ENCODE peak calls at places on chromosomes 2 and 18, in six cellular contexts. C, L, J, H, I and W are unnamed samples.

GRCh38 chr18:3069671-3070433 is 56.9 kb upstream of the LPIN2 start:
- DNase-seq in C (no peak), L (no peak), J (no peak), H (no peak), I (no peak), W (no peak)

GRCh38 chr2:234630676-234631350 is 133.9 kb upstream of the ARL4C start:
- DNase-seq in C (peak; percentile 43), L (peak; percentile 53), J (no peak), H (no peak), I (no peak), W (no peak)

GRCh38 chr2:79585701-79586428 is 73.0 kb downstream of the CTNNA2 start:
- DNase-seq in C (peak; percentile 10), L (no peak), J (peak; percentile 37), H (no peak), I (no peak), W (no peak)

GRCh38 chr18:79169958-79170555 is 100.9 kb downstream of the ATP9B start:
- DNase-seq in C (peak; percentile 35), L (no peak), J (no peak), H (no peak), I (no peak), W (no peak)

GRCh38 chr2:76599732-76600368 is 889.1 kb upstream of the GCFC2 start:
- DNase-seq in C (peak; percentile 67), L (peak; percentile 72), J (peak; percentile 95), H (peak; percentile 71), I (peak; percentile 77), W (peak; percentile 89)

GRCh38 chr2:52416340-52416739 is 1351.3 kb upstream of the CHAC2 start:
- DNase-seq in C (peak; percentile 33), L (no peak), J (peak; percentile 43), H (no peak), I (no peak), W (no peak)

GRCh38 chr2:176172007-176172747 is 15.1 kb downstream of the HOXD3 start:
- DNase-seq in C (no peak), L (no peak), J (peak; percentile 32), H (no peak), I (no peak), W (no peak)

GRCh38 chr2:85743304-85743978 is 10.3 kb upstream of the ATOH8 start:
- DNase-seq in C (peak; percentile 70), L (no peak), J (no peak), H (no peak), I (no peak), W (no peak)

GRCh38 chr2:70890469-70891065 is 45.1 kb upstream of the ATP6V1B1 start:
- DNase-seq in C (no peak), L (no peak), J (no peak), H (no peak), I (no peak), W (no peak)

GRCh38 chr2:40160730-40161129 is 291.2 kb downstream of the SLC8A1 start:
- DNase-seq in C (peak; percentile 45), L (no peak), J (no peak), H (no peak), I (no peak), W (no peak)

GRCh38 chr2:19045151-19045550 is 313.3 kb downstream of the OSR1 start:
- DNase-seq in C (no peak), L (no peak), J (no peak), H (no peak), I (no peak), W (no peak)

GRCh38 chr18:28124239-28125029 is 52.5 kb downstream of the CDH2 start:
- DNase-seq in C (no peak), L (no peak), J (no peak), H (no peak), I (no peak), W (no peak)

GRCh38 chr18:45993441-45993840 is 26.3 kb upstream of the EPG5 start:
- DNase-seq in C (peak; percentile 91), L (peak; percentile 51), J (peak; percentile 22), H (no peak), I (no peak), W (no peak)

GRCh38 chr2:216170362-216170761 is 61.2 kb downstream of the XRCC5 start:
- DNase-seq in C (no peak), L (no peak), J (no peak), H (no peak), I (no peak), W (no peak)

GRCh38 chr2:157744571-157745076 is 116.0 kb upstream of the ACVR1C start:
- DNase-seq in C (no peak), L (peak; percentile 75), J (no peak), H (no peak), I (no peak), W (no peak)

GRCh38 chr2:26757873-26758789 is 6.0 kb upstream of the SLC35F6 start:
- DNase-seq in C (peak; percentile 99), L (peak; percentile 94), J (peak; percentile 99), H (no peak), I (no peak), W (peak; percentile 85)

GRCh38 chr18:13376298-13376840 is 157.8 kb downstream of the LDLRAD4 start:
- DNase-seq in C (no peak), L (no peak), J (no peak), H (no peak), I (no peak), W (no peak)

GRCh38 chr2:49225126-49225525 is 70.8 kb upstream of the FSHR start:
- DNase-seq in C (no peak), L (no peak), J (no peak), H (no peak), I (no peak), W (no peak)

GRCh38 chr2:125168442-125168841 is 1143.4 kb downstream of the CNTNAP5 start:
- DNase-seq in C (no peak), L (no peak), J (no peak), H (no peak), I (no peak), W (no peak)

GRCh38 chr18:22221350-22221749 is 52.0 kb downstream of the GATA6 start:
- DNase-seq in C (no peak), L (no peak), J (no peak), H (no peak), I (no peak), W (no peak)

DNA sequence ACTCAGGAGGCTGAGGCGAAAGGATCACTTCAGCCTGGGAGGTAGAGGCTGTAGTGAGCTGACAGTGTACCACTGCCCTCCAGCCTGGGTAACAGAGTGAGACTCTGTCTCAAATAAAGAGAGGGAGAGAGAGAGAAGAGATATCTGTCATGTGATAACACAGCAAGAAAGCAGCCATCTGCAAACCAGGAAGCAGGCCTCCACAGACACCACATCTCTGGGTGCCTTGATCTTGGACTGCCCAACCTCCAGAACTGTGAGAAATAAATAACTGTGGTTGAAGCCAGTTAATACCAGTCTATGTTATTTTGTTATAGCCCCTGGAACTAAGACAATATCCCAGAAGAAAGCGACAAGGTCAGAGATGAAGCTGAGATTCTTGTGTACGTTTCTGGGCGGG is 2.6 kb upstream of the CCDC68 start:
- DNase-seq in C (no peak), L (no peak), J (no peak), H (no peak), I (no peak), W (no peak)
- H3K4ac ChIP-seq in C (peak overlapping the region; percentile 84), L (no peak overlapping the region), J (no peak overlapping the region), H (no peak overlapping the region), I (no peak overlapping the region), W (no peak overlapping the region)

GRCh38 chr2:66437055-66437454 is 2.1 kb downstream of the MEIS1 start:
- DNase-seq in C (no peak), L (no peak), J (no peak), H (no peak), I (no peak), W (no peak)

GRCh38 chr2:66439291-66440010 is 4.5 kb downstream of the MEIS1 start:
- DNase-seq in C (no peak), L (no peak), J (peak; percentile 67), H (no peak), I (no peak), W (peak; percentile 56)

GRCh38 chr2:66437601-66438497 is 2.9 kb downstream of the MEIS1 start:
- DNase-seq in C (no peak), L (no peak), J (peak; percentile 50), H (no peak), I (no peak), W (no peak)

GRCh38 chr2:66440011-66440542 is 5.2 kb downstream of the MEIS1 start:
- DNase-seq in C (no peak), L (no peak), J (peak; percentile 34), H (no peak), I (no peak), W (no peak)

DNA sequence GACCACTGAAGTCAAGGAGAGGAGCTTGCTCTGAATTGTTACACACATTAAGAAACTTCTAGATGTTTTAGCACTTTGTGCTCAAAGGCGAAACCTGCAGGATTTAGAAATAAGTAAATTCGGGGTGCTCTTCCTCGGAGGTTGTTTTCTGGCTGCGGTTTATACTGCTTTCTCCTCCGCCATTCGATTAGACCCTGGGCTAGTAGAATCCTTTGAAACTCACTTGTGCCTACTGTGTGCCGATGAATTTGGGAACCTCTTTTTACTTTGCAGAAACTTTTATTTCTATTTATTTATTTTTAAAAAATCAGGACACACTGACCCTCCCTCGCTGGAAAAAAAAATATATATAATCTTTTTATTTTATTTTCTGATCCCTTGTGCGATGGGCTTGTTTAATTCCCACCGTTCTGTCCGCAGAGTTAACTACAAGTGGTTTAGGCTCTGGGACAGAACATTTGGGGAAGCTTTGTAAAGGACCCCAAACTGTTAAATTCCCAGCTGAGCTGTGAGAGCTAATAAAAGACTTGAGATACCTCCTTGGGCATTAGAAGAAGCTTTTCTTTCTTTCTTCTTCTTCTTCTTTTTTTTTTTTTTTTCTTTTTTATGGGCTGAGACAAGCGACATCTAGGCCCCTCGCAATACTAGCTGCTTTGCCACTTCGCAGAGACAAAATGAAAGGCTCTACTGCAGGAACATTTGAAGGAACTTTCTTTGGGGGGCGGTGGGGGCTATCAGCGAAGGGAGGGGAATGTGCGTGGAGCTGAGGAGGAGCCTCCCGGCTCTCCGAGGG is 3.8 kb downstream of the MEIS1 start:
- DNase-seq in C (no peak), L (no peak), J (no peak), H (no peak), I (no peak), W (no peak)
- H3K4ac ChIP-seq in C (peak overlapping the region; percentile 97), L (peak overlapping the region; percentile 99), J (no peak overlapping the region), H (no peak overlapping the region), I (no peak overlapping the region), W (no peak overlapping the region)

GRCh38 chr2:236754234-236754924 is 184.8 kb downstream of the ACKR3 start:
- DNase-seq in C (no peak), L (no peak), J (no peak), H (no peak), I (no peak), W (no peak)
- H3K4ac ChIP-seq in C (no peak overlapping the region), L (no peak overlapping the region), J (no peak overlapping the region), H (no peak overlapping the region), I (no peak overlapping the region), W (no peak overlapping the region)

GRCh38 chr2:30421551-30422436 is 25.3 kb upstream of the LCLAT1 start:
- DNase-seq in C (peak; percentile 84), L (no peak), J (peak; percentile 73), H (no peak), I (no peak), W (no peak)
- H3K4ac ChIP-seq in C (peak overlapping the region; percentile 94), L (no peak overlapping the region), J (no peak overlapping the region), H (no peak overlapping the region), I (no peak overlapping the region), W (no peak overlapping the region)

GRCh38 chr18:34977787-34978532 is 63.3 kb upstream of the MAPRE2 start:
- DNase-seq in C (peak; percentile 6), L (peak; percentile 6), J (peak; percentile 73), H (no peak), I (no peak), W (peak; percentile 57)
- H3K4ac ChIP-seq in C (no peak overlapping the region), L (no peak overlapping the region), J (no peak overlapping the region), H (no peak overlapping the region), I (no peak overlapping the region), W (no peak overlapping the region)

GRCh38 chr2:30113617-30114293 is 33.1 kb upstream of the YPEL5 start:
- DNase-seq in C (peak; percentile 93), L (peak; percentile 11), J (peak; percentile 18), H (no peak), I (no peak), W (no peak)
- H3K4ac ChIP-seq in C (peak overlapping the region; percentile 77), L (no peak overlapping the region), J (no peak overlapping the region), H (no peak overlapping the region), I (no peak overlapping the region), W (no peak overlapping the region)